ENCODE peak calls at places on chromosomes 7 and 10, in eight cellular contexts. G, L, S, O, F, D, W and I are unnamed samples.

GRCh38 chr7:20991544-20991943 is 204.9 kb upstream of the SP8 start:
- DNase-seq in W (no peak), D (no peak), L (no peak), O (no peak), G (no peak), F (no peak), S (no peak), I (no peak)

GRCh38 chr10:94104316-94105060 is 110.8 kb downstream of the PLCE1 start:
- DNase-seq in S (no peak), O (no peak), F (no peak), D (no peak), G (no peak), W (no peak), L (no peak), I (no peak)

GRCh38 chr10:45561952-45562351 is 110.6 kb downstream of the ZFAND4 start:
- DNase-seq in O (no peak), S (no peak), G (no peak), D (no peak), L (no peak), F (no peak), W (no peak), I (no peak)

GRCh38 chr7:19919156-19920085 is 146.0 kb upstream of the TMEM196 start:
- DNase-seq in G (no peak), F (no peak), S (peak; percentile 12), W (peak; percentile 76), O (no peak), D (no peak), L (no peak), I (no peak)

GRCh38 chr10:99926925-99927718 is 82.6 kb downstream of the DNMBP start:
- DNase-seq in O (peak; percentile 12), W (peak; percentile 72), G (no peak), S (peak; percentile 63), D (no peak), L (no peak), F (no peak), I (no peak)

GRCh38 chr7:40827217-40828085 is 692.6 kb downstream of the SUGCT start:
- DNase-seq in W (peak; percentile 32), L (no peak), O (no peak), S (peak; percentile 53), D (peak; percentile 77), G (no peak), F (no peak), I (no peak)

GRCh38 chr10:124691448-124692435 is 52.4 kb downstream of the FAM53B start:
- DNase-seq in L (no peak), F (no peak), G (no peak), W (no peak), S (no peak), O (no peak), D (no peak), I (no peak)

GRCh38 chr10:63670291-63670898 is 149.2 kb downstream of the REEP3 start:
- DNase-seq in G (peak; percentile 66), D (no peak), F (no peak), S (peak; percentile 31), O (no peak), L (no peak), W (peak; percentile 91), I (no peak)

GRCh38 chr7:130723784-130724183 is 10.2 kb downstream of the KLF14 start:
- DNase-seq in L (no peak), D (no peak), F (no peak), W (peak; percentile 13), G (no peak), S (peak; percentile 10), O (no peak), I (no peak)

GRCh38 chr7:130719550-130719949 is 14.5 kb downstream of the KLF14 start:
- DNase-seq in S (peak; percentile 85), D (no peak), F (no peak), G (no peak), L (no peak), O (no peak), W (no peak), I (no peak)

DNA sequence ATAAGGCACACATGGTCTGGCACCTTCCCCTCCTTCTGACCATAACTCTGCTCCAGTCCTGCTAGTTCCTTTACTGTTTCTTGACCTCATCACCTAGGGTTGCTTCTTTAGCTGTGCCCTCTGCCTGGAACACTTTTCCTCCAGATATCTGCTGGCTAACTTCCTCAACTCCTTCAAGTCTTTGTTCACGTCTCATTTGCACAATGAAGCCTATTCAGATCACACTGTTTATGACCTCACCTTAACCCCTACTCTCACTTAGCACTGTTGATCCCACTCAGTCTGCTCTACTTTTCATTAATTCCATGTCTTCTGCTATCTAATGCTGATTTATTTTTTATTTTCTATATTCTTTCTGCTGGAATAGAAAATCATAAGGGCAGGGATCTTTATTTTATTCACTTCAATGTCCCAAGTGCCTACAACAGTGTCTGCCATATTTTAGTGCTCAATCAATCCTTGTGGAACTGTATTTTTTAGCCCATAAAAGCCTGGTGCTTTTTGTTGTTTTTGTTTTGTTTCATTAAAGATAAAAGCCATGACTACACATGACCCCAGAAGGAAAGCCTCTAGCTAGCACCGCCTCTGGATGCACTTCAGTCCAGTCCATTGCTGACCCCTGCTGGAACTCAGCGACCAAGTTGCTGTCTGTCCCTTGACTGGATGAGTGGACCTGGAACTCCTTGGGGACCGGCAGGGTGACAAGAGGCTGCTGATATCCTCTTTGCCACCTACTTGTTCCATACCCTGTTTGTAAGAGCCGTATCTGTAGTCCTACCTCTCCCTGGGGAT is 12.3 kb downstream of the KLF14 start:
- DNase-seq in D (peak; percentile 20), S (peak; percentile 50), O (peak; percentile 80), W (peak; percentile 89), F (no peak), G (peak; percentile 81), L (no peak), I (no peak)
- TF ChIP-seq CTCF in D (peak; percentile 77), S (peak; percentile 56), O (no peak), W (peak; percentile 89), F (no peak), G (peak; percentile 88), L (no peak), I (peak; percentile 78)

GRCh38 chr10:121593676-121594075 is 4.6 kb downstream of the FGFR2 start:
- DNase-seq in W (no peak), O (no peak), D (no peak), G (no peak), F (no peak), S (no peak), L (no peak), I (no peak)

GRCh38 chr10:121591186-121591585 is 7.1 kb downstream of the FGFR2 start:
- DNase-seq in S (no peak), G (no peak), D (no peak), O (no peak), W (no peak), F (no peak), L (no peak), I (no peak)

GRCh38 chr10:121590772-121591171 is 7.5 kb downstream of the FGFR2 start:
- DNase-seq in F (no peak), W (no peak), D (no peak), O (no peak), L (no peak), S (no peak), G (no peak), I (no peak)

GRCh38 chr10:121593267-121593666 is 5.0 kb downstream of the FGFR2 start:
- DNase-seq in D (no peak), F (no peak), L (no peak), O (no peak), G (no peak), S (no peak), W (no peak), I (no peak)

DNA sequence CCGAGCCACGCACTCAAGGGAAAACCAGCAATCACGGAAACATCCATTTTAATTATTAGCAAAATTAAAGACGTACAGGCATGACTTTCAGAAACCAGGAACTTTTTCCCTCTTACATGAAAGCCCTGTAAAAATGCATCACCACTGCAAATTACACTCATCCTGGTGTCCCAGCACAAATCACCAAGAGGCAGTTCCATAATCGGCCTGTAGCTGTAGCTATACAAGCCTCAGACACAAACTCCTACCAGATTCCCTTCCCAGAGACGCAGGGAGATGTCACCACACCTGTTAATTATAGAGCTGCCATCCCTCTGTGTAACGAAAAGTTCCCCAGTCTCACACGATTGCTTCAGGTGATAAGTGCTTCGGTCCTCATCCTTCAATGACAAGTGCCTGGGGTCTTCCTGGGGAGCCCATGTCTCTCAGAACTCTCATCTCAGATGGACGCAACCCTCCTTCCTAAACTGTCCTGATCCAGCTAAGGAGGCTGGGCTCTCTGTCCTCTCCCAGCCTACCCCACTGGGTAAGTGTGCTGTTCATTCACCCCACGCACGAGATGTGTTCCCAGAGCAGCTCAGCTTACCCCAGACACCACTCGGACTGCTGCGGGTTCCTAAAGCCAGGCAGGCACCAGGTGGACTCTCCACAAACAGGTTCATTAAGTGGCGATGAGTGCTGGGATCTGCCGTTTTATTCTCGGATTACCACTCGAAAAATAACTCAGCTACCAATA is 5.9 kb downstream of the FGFR2 start:
- DNase-seq in D (no peak), W (no peak), S (no peak), O (no peak), L (no peak), G (no peak), F (no peak), I (no peak)
- TF ChIP-seq CTCF in D (no peak), W (no peak), S (no peak), O (peak; percentile 20), L (no peak), G (peak; percentile 13), F (no peak), I (peak; percentile 57)

DNA sequence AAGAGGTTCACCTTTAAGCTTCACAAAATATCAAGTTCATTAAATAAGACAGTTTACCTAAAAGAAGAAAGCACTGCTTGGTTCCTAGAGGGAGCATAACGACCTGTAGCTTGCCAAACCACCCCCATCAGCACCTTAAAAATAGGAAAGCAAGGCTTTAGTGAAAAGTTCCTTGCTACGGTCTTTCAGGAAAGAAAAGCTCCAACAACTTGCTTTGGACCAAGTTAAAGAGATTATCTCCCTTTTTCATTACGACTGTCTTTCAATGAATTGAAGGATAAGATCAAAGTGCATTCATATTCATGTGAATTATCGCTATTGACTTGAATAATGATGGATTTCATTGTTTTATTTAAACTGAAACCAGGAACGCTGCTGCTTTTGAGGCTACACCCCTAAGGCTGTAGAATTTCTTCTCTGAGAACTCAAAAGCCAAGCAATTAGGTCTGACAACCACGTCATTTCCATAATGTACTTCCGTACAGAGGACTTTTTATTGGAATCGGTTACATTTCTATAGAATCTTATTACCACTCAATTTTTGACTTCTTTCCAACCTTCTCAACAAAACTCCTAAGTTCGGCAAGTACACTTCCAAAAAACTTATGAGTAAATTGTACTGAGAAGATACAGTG is 6.9 kb upstream of the SPAG6 start:
- DNase-seq in L (no peak), O (no peak), G (no peak), F (no peak), D (no peak), W (no peak), S (no peak), I (no peak)
- TF ChIP-seq CTCF in L (no peak), O (no peak), G (no peak), F (no peak), D (no peak), W (no peak), S (no peak), I (no peak)

GRCh38 chr7:138456220-138456619 is 3.8 kb upstream of the TRIM24 start:
- DNase-seq in S (no peak), D (no peak), F (no peak), L (no peak), O (no peak), W (no peak), G (no peak), I (no peak)

GRCh38 chr7:138458576-138459234 is 1.4 kb upstream of the TRIM24 start:
- DNase-seq in F (no peak), S (no peak), G (no peak), O (no peak), D (no peak), W (no peak), L (no peak), I (no peak)

GRCh38 chr7:138460176-138460648 is at the start of gene TRIM24:
- DNase-seq in L (no peak), S (peak; percentile 91), G (no peak), F (no peak), W (no peak), D (peak; percentile 84), O (no peak), I (no peak)

GRCh38 chr7:138460649-138461607 is 869 bp downstream of the TRIM24 start:
- DNase-seq in F (peak; percentile 75), D (no peak), S (peak; percentile 23), W (peak; percentile 51), O (peak; percentile 62), G (peak; percentile 72), L (no peak), I (peak; percentile 74)

DNA sequence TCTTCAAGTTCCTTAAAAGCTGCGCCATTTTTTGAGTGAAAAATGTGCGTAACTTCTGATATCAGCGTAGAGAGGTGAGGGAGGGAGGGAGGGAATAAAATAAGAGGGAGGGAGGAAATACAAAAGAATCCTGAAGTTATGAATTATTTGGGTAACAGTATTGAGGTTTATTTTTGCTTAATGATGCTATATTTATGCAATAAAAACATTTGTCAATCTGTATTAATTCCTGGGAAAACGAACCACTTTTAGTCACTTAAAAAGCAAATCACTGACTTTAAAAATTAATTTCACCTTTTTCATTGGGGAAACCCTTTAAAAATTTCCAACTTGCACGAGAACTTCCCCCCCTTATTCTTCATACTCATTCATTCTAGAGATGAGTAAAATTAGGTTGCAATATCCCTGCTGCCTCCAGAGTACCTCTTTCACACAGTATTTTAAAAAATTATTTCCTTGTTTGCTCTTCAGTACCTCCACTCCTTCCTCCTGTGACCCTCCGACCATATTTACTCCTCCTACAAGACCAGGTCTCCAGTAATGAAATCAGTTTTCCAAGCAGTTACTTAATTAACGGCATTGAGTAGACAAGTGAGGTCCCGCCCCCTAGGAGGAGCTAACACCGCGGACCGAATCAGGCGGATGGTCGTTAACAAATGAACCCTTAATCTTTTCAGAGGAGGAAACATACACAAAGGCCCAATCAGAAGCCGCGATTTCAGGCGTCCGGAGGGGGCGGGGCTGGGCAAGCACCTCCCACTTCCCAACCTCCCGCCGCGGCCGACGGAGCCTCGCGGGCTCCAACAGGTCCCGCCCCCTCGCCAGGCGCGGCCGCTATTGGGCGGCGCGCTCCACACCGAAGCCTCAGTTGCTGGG is 521 bp upstream of the TRIM24 start:
- DNase-seq in O (peak; percentile 97), D (no peak), W (peak; percentile 98), F (peak; percentile 99), L (peak; percentile 92), G (peak; percentile 97), S (no peak), I (peak; percentile 99)
- TF ChIP-seq CTCF in O (no peak), D (peak; percentile 16), W (peak; percentile 10), F (no peak), L (peak; percentile 23), G (no peak), S (peak; percentile 11), I (peak; percentile 67)